ENCODE peak calls at places on chromosomes 16 and 17, in seven cellular contexts. P is GM23338, N is right atrium auricular region, U is ovary, W is A549, F is A673, C is astrocyte. A is an unnamed sample. For H3K4me1, the result is how much of the 10 kb centered on the place peaks cover.

GRCh38 chr17:5608696-5609095 is 24.4 kb upstream of the NLRP1 start:
- DNase-seq in W (no peak), C (peak), P (no peak), F (no peak), U (no peak), N (no peak), A (no peak)

GRCh38 chr16:79146-80054 is 1.4 kb downstream of the MPG start:
- DNase-seq in W (no peak), U (no peak), P (no peak), C (no peak), F (no peak), N (no peak), A (no peak)

GRCh38 chr17:36951390-36951789 is 2.6 kb downstream of the AATF start:
- DNase-seq in W (no peak), N (no peak), F (no peak), U (no peak), P (no peak), C (no peak), A (no peak)

GRCh38 chr16:89290472-89290871 is 73.0 kb downstream of the ZNF778 start:
- DNase-seq in F (no peak), C (no peak), N (no peak), W (no peak), U (no peak), P (no peak), A (no peak)

GRCh38 chr16:71826533-71827017 is 17.9 kb upstream of the AP1G1 start:
- DNase-seq in C (no peak), F (no peak), U (no peak), N (no peak), W (no peak), P (no peak), A (no peak)

GRCh38 chr17:7888184-7888920 is at the start of gene CHD3:
- DNase-seq in W (no peak), U (no peak), N (no peak), P (peak), C (no peak), F (peak), A (peak)

GRCh38 chr17:53626286-53626685 is 196.4 kb upstream of the KIF2B start:
- DNase-seq in W (peak), N (no peak), C (peak), U (no peak), F (peak), P (no peak), A (no peak)

GRCh38 chr17:40063034-40063765 is 435 bp downstream of the THRA start:
- DNase-seq in N (no peak), W (no peak), U (peak), F (no peak), P (peak), C (no peak), A (peak)

GRCh38 chr17:5499790-5500189 is 13.4 kb downstream of the MIS12 start:
- DNase-seq in P (peak), F (peak), W (no peak), U (peak), N (no peak), C (no peak), A (no peak)

GRCh38 chr17:40596261-40596919 is 31.1 kb upstream of the CCR7 start:
- DNase-seq in C (no peak), P (peak), U (no peak), F (peak), N (peak), W (peak), A (no peak)

GRCh38 chr16:27446721-27447120 is 44.7 kb downstream of the IL21R start:
- DNase-seq in U (no peak), C (no peak), N (no peak), F (no peak), W (no peak), P (no peak), A (no peak)

GRCh38 chr17:17146791-17147406 is 59.2 kb downstream of the PLD6 start:
- DNase-seq in N (no peak), W (peak), U (no peak), P (peak), F (peak), C (peak), A (no peak)

GRCh38 chr17:78879679-78880186 is 23.3 kb downstream of the CEP295NL start:
- DNase-seq in F (peak), U (peak), P (no peak), C (peak), N (peak), W (no peak), A (peak)

GRCh38 chr17:19812407-19812806 is 55.3 kb downstream of the ULK2 start:
- DNase-seq in C (no peak), F (peak), W (peak), U (no peak), P (peak), N (no peak), A (no peak)

GRCh38 chr16:68086336-68086821 is 1.2 kb downstream of the NFATC3 start:
- DNase-seq in F (peak), C (peak), U (no peak), N (no peak), P (peak), W (peak), A (no peak)

GRCh38 chr17:79752175-79752574 is 21.4 kb downstream of the ENPP7 start:
- DNase-seq in C (no peak), N (no peak), P (no peak), F (no peak), U (no peak), W (no peak), A (no peak)

GRCh38 chr17:12789976-12790805 is 893 bp downstream of the ARHGAP44 start:
- DNase-seq in P (peak), U (peak), N (no peak), W (no peak), C (no peak), F (no peak), A (peak)

GRCh38 chr17:57874434-57875108 is 24.7 kb upstream of the MRPS23 start:
- DNase-seq in F (peak), N (peak), P (peak), W (no peak), C (peak), U (peak), A (no peak)

GRCh38 chr16:56950881-56951771 is 10.6 kb upstream of the CETP start:
- DNase-seq in P (peak), U (peak), C (no peak), W (peak), N (no peak), F (peak), A (no peak)

GRCh38 chr16:87704754-87705353 is 60.9 kb downstream of the KLHDC4 start:
- DNase-seq in W (no peak), P (no peak), U (no peak), N (no peak), C (peak), F (no peak), A (no peak)

GRCh38 chr17:15236281-15237105 is 28.6 kb downstream of the PMP22 start:
- DNase-seq in F (no peak), C (peak), P (no peak), N (peak), U (no peak), W (no peak), A (no peak)

GRCh38 chr16:79372504-79373184 is 227.9 kb downstream of the MAF start:
- DNase-seq in U (no peak), N (no peak), W (peak), F (no peak), C (peak), P (no peak), A (no peak)

GRCh38 chr16:87380875-87381274 is 2.7 kb downstream of the FBXO31 start:
- DNase-seq in N (no peak), U (no peak), W (no peak), F (no peak), C (no peak), P (no peak), A (no peak)

GRCh38 chr17:12574525-12574924 is 91.2 kb upstream of the MYOCD start:
- DNase-seq in F (no peak), C (no peak), P (no peak), N (no peak), U (no peak), W (no peak), A (no peak)

GRCh38 chr16:66551362-66551761 is 1.0 kb upstream of the CKLF start:
- DNase-seq in W (peak), P (peak), N (no peak), C (no peak), U (no peak), F (peak), A (no peak)
- H3K4me1 ChIP-seq in W (under half), P (under half), N (half or more), C (under half), U (under half), F (under half), A (half or more)

GRCh38 chr17:80834896-80835281 is 156.8 kb upstream of the CHMP6 start:
- DNase-seq in P (no peak), U (no peak), N (no peak), C (no peak), W (no peak), F (no peak), A (no peak)

GRCh38 chr17:80835816-80836657 is 155.6 kb upstream of the CHMP6 start:
- DNase-seq in N (no peak), P (no peak), C (no peak), U (no peak), F (no peak), W (no peak), A (no peak)

GRCh38 chr17:80832266-80832676 is 159.4 kb upstream of the CHMP6 start:
- DNase-seq in U (peak), N (no peak), P (peak), W (peak), F (peak), C (peak), A (no peak)

GRCh38 chr17:80832888-80833583 is 158.6 kb upstream of the CHMP6 start:
- DNase-seq in W (peak), C (peak), P (peak), U (peak), F (peak), N (peak), A (peak)

GRCh38 chr17:80833952-80834895 is 157.4 kb upstream of the CHMP6 start:
- DNase-seq in U (peak), C (peak), N (no peak), F (no peak), W (no peak), P (no peak), A (peak)
- H3K4me3 ChIP-seq in U (peak), C (no peak), N (peak), F (no peak), W (no peak), P (no peak), A (peak)

DNA sequence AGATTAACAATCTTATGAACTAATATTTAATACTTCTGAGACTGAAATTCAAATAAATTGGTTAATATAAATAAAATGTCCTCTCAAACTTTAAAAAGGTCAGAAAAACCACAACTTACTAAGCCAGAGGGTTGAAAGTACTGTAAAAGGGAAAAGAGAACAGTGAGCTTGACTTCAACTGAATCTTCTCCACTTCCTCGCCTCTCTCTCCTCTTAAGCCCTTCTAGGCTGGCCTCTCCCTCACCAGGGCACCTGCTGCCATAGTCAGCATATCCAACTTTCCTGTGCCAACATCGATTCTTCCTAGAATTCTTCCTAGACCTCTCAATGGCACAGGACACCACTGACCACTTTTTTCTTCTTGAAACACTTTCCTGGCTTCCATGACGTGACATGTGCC is 19.4 kb downstream of the GNA13 start:
- DNase-seq in W (no peak), P (no peak), N (no peak), C (no peak), F (no peak), U (no peak), A (no peak)
- H3K4me1 ChIP-seq in W (under half), P (under half), N (half or more), C (under half), F (under half), U (under half), A (half or more)

GRCh38 chr17:82031885-82032627 is 578 bp downstream of the RAC3 start:
- DNase-seq in F (no peak), N (no peak), W (no peak), P (peak), C (no peak), U (no peak), A (no peak)
- H3K4me3 ChIP-seq in F (peak), N (peak), W (peak), P (peak), C (peak), U (no peak), A (peak)

DNA sequence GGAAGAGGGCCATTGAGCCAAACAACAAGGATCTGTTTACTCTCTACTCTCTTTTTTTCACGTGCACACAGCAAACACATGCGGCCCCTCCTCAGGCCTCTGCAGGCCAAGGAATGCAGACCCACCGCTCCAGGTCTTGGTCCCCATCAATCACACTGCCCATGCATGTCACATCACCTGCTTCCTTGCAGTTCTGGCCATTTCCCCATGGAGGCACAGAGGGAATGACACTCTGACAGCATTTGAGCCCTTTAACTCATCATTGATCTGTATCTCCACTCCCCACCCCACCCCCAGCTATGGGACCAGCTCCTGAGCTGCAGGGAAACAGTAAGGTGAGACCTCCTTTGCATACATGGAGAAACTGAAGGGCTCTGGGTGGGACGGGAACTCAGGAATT is 45.9 kb upstream of the MEIOC start:
- DNase-seq in U (no peak), N (no peak), C (no peak), P (no peak), F (no peak), W (no peak), A (no peak)
- H3K4me1 ChIP-seq in U (under half), N (under half), C (under half), P (under half), F (under half), W (under half), A (under half)

GRCh38 chr16:29863669-29863984 is 601 bp upstream of the CDIPT start:
- DNase-seq in N (no peak), F (no peak), C (no peak), W (no peak), P (no peak), U (no peak), A (no peak)
- H3K4me3 ChIP-seq in N (peak), F (peak), C (no peak), W (no peak), P (peak), U (no peak), A (peak)